ENCODE peak calls at places on chromosomes 6 and 20, in ten cellular contexts. One of them, this sample, is unnamed.

GRCh38 chr6:134235937-134236751 is 81.8 kb downstream of the SGK1 start:
- DNase-seq in heart right ventricle: no peak
- DNase-seq in brain pericyte: no peak
- DNase-seq in osteocyte: no peak
- DNase-seq in Ammon's horn: no peak
- DNase-seq in G401: no peak
- DNase-seq in midbrain: no peak
- DNase-seq in T1000: no peak
- DNase-seq in lower lobe of right lung: no peak
- DNase-seq in bronchial epithelial cell: peak
- DNase-seq in this sample: no peak

GRCh38 chr6:34095741-34096140 is 50.1 kb downstream of the GRM4 start:
- DNase-seq in heart right ventricle: no peak
- DNase-seq in brain pericyte: no peak
- DNase-seq in osteocyte: no peak
- DNase-seq in Ammon's horn: no peak
- DNase-seq in G401: no peak
- DNase-seq in midbrain: no peak
- DNase-seq in T1000: no peak
- DNase-seq in lower lobe of right lung: no peak
- DNase-seq in bronchial epithelial cell: no peak
- DNase-seq in this sample: no peak

GRCh38 chr6:51844391-51844735 is 243.1 kb downstream of the PKHD1 start:
- DNase-seq in heart right ventricle: no peak
- DNase-seq in brain pericyte: no peak
- DNase-seq in osteocyte: no peak
- DNase-seq in Ammon's horn: no peak
- DNase-seq in G401: no peak
- DNase-seq in midbrain: no peak
- DNase-seq in T1000: no peak
- DNase-seq in lower lobe of right lung: no peak
- DNase-seq in bronchial epithelial cell: peak
- DNase-seq in this sample: no peak

GRCh38 chr6:111689946-111690345 is 84.3 kb upstream of the TRAF3IP2 start:
- DNase-seq in heart right ventricle: no peak
- DNase-seq in brain pericyte: no peak
- DNase-seq in osteocyte: no peak
- DNase-seq in Ammon's horn: no peak
- DNase-seq in G401: no peak
- DNase-seq in midbrain: no peak
- DNase-seq in T1000: no peak
- DNase-seq in lower lobe of right lung: no peak
- DNase-seq in bronchial epithelial cell: peak
- DNase-seq in this sample: no peak

GRCh38 chr6:124480021-124480430 is 482.2 kb upstream of the RNF217 start:
- DNase-seq in heart right ventricle: no peak
- DNase-seq in brain pericyte: no peak
- DNase-seq in osteocyte: no peak
- DNase-seq in Ammon's horn: no peak
- DNase-seq in G401: no peak
- DNase-seq in midbrain: no peak
- DNase-seq in T1000: no peak
- DNase-seq in lower lobe of right lung: no peak
- DNase-seq in bronchial epithelial cell: no peak
- DNase-seq in this sample: no peak

GRCh38 chr6:125749864-125750691 is 646 bp downstream of the HEY2 start:
- DNase-seq in heart right ventricle: peak
- DNase-seq in brain pericyte: no peak
- DNase-seq in osteocyte: no peak
- DNase-seq in Ammon's horn: peak
- DNase-seq in G401: peak
- DNase-seq in midbrain: peak
- DNase-seq in T1000: no peak
- DNase-seq in lower lobe of right lung: no peak
- DNase-seq in bronchial epithelial cell: no peak
- DNase-seq in this sample: no peak

GRCh38 chr6:157219201-157220200 is 103.8 kb downstream of the TMEM242 start:
- DNase-seq in heart right ventricle: no peak
- DNase-seq in brain pericyte: no peak
- DNase-seq in osteocyte: no peak
- DNase-seq in Ammon's horn: no peak
- DNase-seq in G401: no peak
- DNase-seq in midbrain: no peak
- DNase-seq in T1000: no peak
- DNase-seq in lower lobe of right lung: no peak
- DNase-seq in bronchial epithelial cell: peak
- DNase-seq in this sample: peak

GRCh38 chr20:46802696-46803445 is 91.8 kb upstream of the EYA2 start:
- DNase-seq in heart right ventricle: no peak
- DNase-seq in brain pericyte: no peak
- DNase-seq in osteocyte: no peak
- DNase-seq in Ammon's horn: no peak
- DNase-seq in G401: no peak
- DNase-seq in midbrain: no peak
- DNase-seq in T1000: no peak
- DNase-seq in lower lobe of right lung: no peak
- DNase-seq in bronchial epithelial cell: no peak
- DNase-seq in this sample: no peak

GRCh38 chr6:19024737-19025136 is 637.6 kb downstream of the RNF144B start:
- DNase-seq in heart right ventricle: no peak
- DNase-seq in brain pericyte: no peak
- DNase-seq in osteocyte: no peak
- DNase-seq in Ammon's horn: no peak
- DNase-seq in G401: peak
- DNase-seq in midbrain: no peak
- DNase-seq in T1000: no peak
- DNase-seq in lower lobe of right lung: no peak
- DNase-seq in bronchial epithelial cell: peak
- DNase-seq in this sample: no peak

GRCh38 chr6:15063253-15063853 is 182.5 kb upstream of the JARID2 start:
- DNase-seq in heart right ventricle: peak
- DNase-seq in brain pericyte: no peak
- DNase-seq in osteocyte: no peak
- DNase-seq in Ammon's horn: peak
- DNase-seq in G401: no peak
- DNase-seq in midbrain: no peak
- DNase-seq in T1000: no peak
- DNase-seq in lower lobe of right lung: peak
- DNase-seq in bronchial epithelial cell: peak
- DNase-seq in this sample: no peak

GRCh38 chr6:165552248-165552736 is 110.7 kb downstream of the PDE10A start:
- DNase-seq in heart right ventricle: no peak
- DNase-seq in brain pericyte: no peak
- DNase-seq in osteocyte: no peak
- DNase-seq in Ammon's horn: no peak
- DNase-seq in G401: peak
- DNase-seq in midbrain: no peak
- DNase-seq in T1000: no peak
- DNase-seq in lower lobe of right lung: no peak
- DNase-seq in bronchial epithelial cell: peak
- DNase-seq in this sample: no peak

GRCh38 chr6:34478796-34479195 is 12.9 kb downstream of the PACSIN1 start:
- DNase-seq in heart right ventricle: no peak
- DNase-seq in brain pericyte: no peak
- DNase-seq in osteocyte: no peak
- DNase-seq in Ammon's horn: no peak
- DNase-seq in G401: no peak
- DNase-seq in midbrain: no peak
- DNase-seq in T1000: no peak
- DNase-seq in lower lobe of right lung: no peak
- DNase-seq in bronchial epithelial cell: no peak
- DNase-seq in this sample: no peak

GRCh38 chr6:157210954-157211353 is 112.4 kb downstream of the TMEM242 start:
- DNase-seq in heart right ventricle: no peak
- DNase-seq in brain pericyte: no peak
- DNase-seq in osteocyte: no peak
- DNase-seq in Ammon's horn: no peak
- DNase-seq in G401: no peak
- DNase-seq in midbrain: no peak
- DNase-seq in T1000: no peak
- DNase-seq in lower lobe of right lung: no peak
- DNase-seq in bronchial epithelial cell: no peak
- DNase-seq in this sample: no peak

GRCh38 chr6:108656834-108657233 is 96.1 kb downstream of the FOXO3 start:
- DNase-seq in heart right ventricle: no peak
- DNase-seq in brain pericyte: no peak
- DNase-seq in osteocyte: no peak
- DNase-seq in Ammon's horn: no peak
- DNase-seq in G401: no peak
- DNase-seq in midbrain: no peak
- DNase-seq in T1000: no peak
- DNase-seq in lower lobe of right lung: no peak
- DNase-seq in bronchial epithelial cell: no peak
- DNase-seq in this sample: no peak

GRCh38 chr20:1855113-1855512 is 40.1 kb upstream of the SIRPA start:
- DNase-seq in heart right ventricle: no peak
- DNase-seq in brain pericyte: no peak
- DNase-seq in osteocyte: no peak
- DNase-seq in Ammon's horn: no peak
- DNase-seq in G401: no peak
- DNase-seq in midbrain: no peak
- DNase-seq in T1000: no peak
- DNase-seq in lower lobe of right lung: no peak
- DNase-seq in bronchial epithelial cell: no peak
- DNase-seq in this sample: no peak

GRCh38 chr20:39910536-39910935 is 778.5 kb downstream of the MAFB start:
- DNase-seq in heart right ventricle: peak
- DNase-seq in brain pericyte: no peak
- DNase-seq in osteocyte: no peak
- DNase-seq in Ammon's horn: peak
- DNase-seq in G401: peak
- DNase-seq in midbrain: no peak
- DNase-seq in T1000: no peak
- DNase-seq in lower lobe of right lung: peak
- DNase-seq in bronchial epithelial cell: no peak
- DNase-seq in this sample: no peak

GRCh38 chr6:129748212-129748900 is 38.4 kb upstream of the ARHGAP18 start:
- DNase-seq in heart right ventricle: no peak
- DNase-seq in brain pericyte: no peak
- DNase-seq in osteocyte: no peak
- DNase-seq in Ammon's horn: no peak
- DNase-seq in G401: peak
- DNase-seq in midbrain: no peak
- DNase-seq in T1000: no peak
- DNase-seq in lower lobe of right lung: no peak
- DNase-seq in bronchial epithelial cell: peak
- DNase-seq in this sample: no peak

GRCh38 chr6:153117986-153118886 is 12.8 kb downstream of the RGS17 start:
- DNase-seq in heart right ventricle: no peak
- DNase-seq in brain pericyte: no peak
- DNase-seq in osteocyte: no peak
- DNase-seq in Ammon's horn: no peak
- DNase-seq in G401: no peak
- DNase-seq in midbrain: no peak
- DNase-seq in T1000: no peak
- DNase-seq in lower lobe of right lung: no peak
- DNase-seq in bronchial epithelial cell: peak
- DNase-seq in this sample: no peak

GRCh38 chr20:5691918-5692618 is 58.1 kb upstream of the SHLD1 start:
- DNase-seq in heart right ventricle: no peak
- DNase-seq in brain pericyte: no peak
- DNase-seq in osteocyte: no peak
- DNase-seq in Ammon's horn: no peak
- DNase-seq in G401: no peak
- DNase-seq in midbrain: no peak
- DNase-seq in T1000: no peak
- DNase-seq in lower lobe of right lung: no peak
- DNase-seq in bronchial epithelial cell: no peak
- DNase-seq in this sample: no peak

GRCh38 chr6:88562737-88563625 is 396.8 kb upstream of the CNR1 start:
- DNase-seq in heart right ventricle: no peak
- DNase-seq in brain pericyte: no peak
- DNase-seq in osteocyte: peak
- DNase-seq in Ammon's horn: no peak
- DNase-seq in G401: no peak
- DNase-seq in midbrain: no peak
- DNase-seq in T1000: no peak
- DNase-seq in lower lobe of right lung: no peak
- DNase-seq in bronchial epithelial cell: no peak
- DNase-seq in this sample: no peak

GRCh38 chr6:35687658-35688604 is 784 bp downstream of the FKBP5 start:
- DNase-seq in heart right ventricle: peak
- DNase-seq in brain pericyte: no peak
- DNase-seq in osteocyte: no peak
- DNase-seq in Ammon's horn: peak
- DNase-seq in G401: no peak
- DNase-seq in midbrain: peak
- DNase-seq in T1000: no peak
- DNase-seq in lower lobe of right lung: peak
- DNase-seq in bronchial epithelial cell: no peak
- DNase-seq in this sample: peak

GRCh38 chr20:507006-507758 is 36.4 kb downstream of the CSNK2A1 start:
- DNase-seq in heart right ventricle: no peak
- DNase-seq in brain pericyte: no peak
- DNase-seq in osteocyte: no peak
- DNase-seq in Ammon's horn: no peak
- DNase-seq in G401: no peak
- DNase-seq in midbrain: no peak
- DNase-seq in T1000: no peak
- DNase-seq in lower lobe of right lung: no peak
- DNase-seq in bronchial epithelial cell: no peak
- DNase-seq in this sample: no peak

GRCh38 chr6:39430968-39431523 is 108.5 kb upstream of the KCNK16 start:
- DNase-seq in heart right ventricle: peak
- DNase-seq in brain pericyte: no peak
- DNase-seq in osteocyte: peak
- DNase-seq in Ammon's horn: peak
- DNase-seq in G401: peak
- DNase-seq in midbrain: peak
- DNase-seq in T1000: no peak
- DNase-seq in lower lobe of right lung: peak
- DNase-seq in bronchial epithelial cell: peak
- DNase-seq in this sample: no peak

GRCh38 chr20:57048027-57048869 is 218.2 kb downstream of the BMP7 start:
- DNase-seq in heart right ventricle: no peak
- DNase-seq in brain pericyte: no peak
- DNase-seq in osteocyte: no peak
- DNase-seq in Ammon's horn: no peak
- DNase-seq in G401: no peak
- DNase-seq in midbrain: no peak
- DNase-seq in T1000: peak
- DNase-seq in lower lobe of right lung: no peak
- DNase-seq in bronchial epithelial cell: no peak
- DNase-seq in this sample: no peak

GRCh38 chr6:35181313-35181932 is 32.3 kb upstream of the SCUBE3 start:
- DNase-seq in heart right ventricle: no peak
- DNase-seq in brain pericyte: no peak
- DNase-seq in osteocyte: no peak
- DNase-seq in Ammon's horn: no peak
- DNase-seq in G401: no peak
- DNase-seq in midbrain: no peak
- DNase-seq in T1000: peak
- DNase-seq in lower lobe of right lung: no peak
- DNase-seq in bronchial epithelial cell: peak
- DNase-seq in this sample: no peak

GRCh38 chr20:63753381-63753780 is 13.8 kb downstream of the SLC2A4RG start:
- DNase-seq in heart right ventricle: no peak
- DNase-seq in brain pericyte: no peak
- DNase-seq in osteocyte: no peak
- DNase-seq in Ammon's horn: no peak
- DNase-seq in G401: no peak
- DNase-seq in midbrain: no peak
- DNase-seq in T1000: no peak
- DNase-seq in lower lobe of right lung: no peak
- DNase-seq in bronchial epithelial cell: no peak
- DNase-seq in this sample: no peak

GRCh38 chr20:3330046-3330741 is 77.3 kb downstream of the DNAAF9 start:
- DNase-seq in heart right ventricle: no peak
- DNase-seq in brain pericyte: no peak
- DNase-seq in osteocyte: no peak
- DNase-seq in Ammon's horn: no peak
- DNase-seq in G401: peak
- DNase-seq in midbrain: no peak
- DNase-seq in T1000: no peak
- DNase-seq in lower lobe of right lung: no peak
- DNase-seq in bronchial epithelial cell: no peak
- DNase-seq in this sample: no peak

GRCh38 chr6:153538491-153538890 is 407.4 kb upstream of the RGS17 start:
- DNase-seq in heart right ventricle: no peak
- DNase-seq in brain pericyte: no peak
- DNase-seq in osteocyte: no peak
- DNase-seq in Ammon's horn: no peak
- DNase-seq in G401: no peak
- DNase-seq in midbrain: no peak
- DNase-seq in T1000: no peak
- DNase-seq in lower lobe of right lung: no peak
- DNase-seq in bronchial epithelial cell: peak
- DNase-seq in this sample: no peak

This sample was measured in coronary artery.